ENCODE peak calls at places on chromosomes 2 and 18, in four cellular contexts. C, B, P and A are unnamed samples.

GRCh38 chr2:50346104-50346503 is 685.8 kb downstream of the NRXN1 start:
- DNase-seq in C (peak), B (no peak), P (no peak), A (no peak)

GRCh38 chr18:79611040-79611681 is 68.4 kb upstream of the CTDP1 start:
- DNase-seq in C (peak), B (no peak), P (no peak), A (peak)

GRCh38 chr2:96091141-96091710 is 25.1 kb downstream of the ADRA2B start:
- DNase-seq in C (no peak), B (no peak), P (no peak), A (no peak)

GRCh38 chr2:16218651-16219050 is 278.3 kb downstream of the MYCN start:
- DNase-seq in C (peak), B (no peak), P (peak), A (no peak)

GRCh38 chr18:13427354-13427753 is 208.8 kb downstream of the LDLRAD4 start:
- DNase-seq in C (no peak), B (no peak), P (no peak), A (peak)

GRCh38 chr2:215579809-215580208 is 143.9 kb upstream of the FN1 start:
- DNase-seq in C (peak), B (no peak), P (no peak), A (peak)

GRCh38 chr18:75249192-75249551 is 38.6 kb downstream of the TSHZ1 start:
- DNase-seq in C (no peak), B (no peak), P (no peak), A (no peak)

GRCh38 chr2:128605421-128605820 is 286.8 kb upstream of the HS6ST1 start:
- DNase-seq in C (no peak), B (peak), P (no peak), A (no peak)

GRCh38 chr2:120134263-120134662 is 88.9 kb downstream of the TMEM185B start:
- DNase-seq in C (no peak), B (no peak), P (peak), A (no peak)

GRCh38 chr2:216294305-216294704 is 78.0 kb downstream of the MARCHF4 start:
- DNase-seq in C (no peak), B (no peak), P (no peak), A (no peak)

GRCh38 chr18:56298935-56299334 is 339.5 kb downstream of the TXNL1 start:
- DNase-seq in C (peak), B (no peak), P (no peak), A (no peak)

GRCh38 chr2:236820763-236821344 is 251.2 kb downstream of the ACKR3 start:
- DNase-seq in C (no peak), B (no peak), P (no peak), A (no peak)

GRCh38 chr2:210496512-210496911 is 20.0 kb upstream of the LANCL1 start:
- DNase-seq in C (no peak), B (no peak), P (no peak), A (no peak)

GRCh38 chr18:74946646-74947045 is 262.3 kb downstream of the PTGR3 start:
- DNase-seq in C (no peak), B (no peak), P (no peak), A (no peak)

GRCh38 chr2:237790353-237790752 is 8.2 kb upstream of the RBM44 start:
- DNase-seq in C (no peak), B (no peak), P (no peak), A (no peak)

GRCh38 chr18:23148382-23148781 is 13.1 kb downstream of the CABLES1 start:
- DNase-seq in C (no peak), B (no peak), P (no peak), A (no peak)

GRCh38 chr18:56235773-56236115 is 402.6 kb downstream of the TXNL1 start:
- DNase-seq in C (no peak), B (no peak), P (no peak), A (no peak)

GRCh38 chr2:7899923-7900322 is 781.9 kb upstream of the ID2 start:
- DNase-seq in C (no peak), B (no peak), P (no peak), A (no peak)

GRCh38 chr2:8554296-8554806 is 127.5 kb upstream of the ID2 start:
- DNase-seq in C (no peak), B (no peak), P (no peak), A (no peak)

GRCh38 chr2:88950010-88950409 is 258.5 kb downstream of the RPIA start:
- DNase-seq in C (no peak), B (no peak), P (peak), A (no peak)

GRCh38 chr2:238119756-238120462 is 18.6 kb upstream of the KLHL30 start:
- DNase-seq in C (no peak), B (peak), P (no peak), A (peak)

GRCh38 chr2:64730551-64731305 is 77.0 kb upstream of the SERTAD2 start:
- DNase-seq in C (peak), B (no peak), P (peak), A (peak)

GRCh38 chr2:222989431-222989830 is 62.6 kb upstream of the KCNE4 start:
- DNase-seq in C (no peak), B (no peak), P (no peak), A (no peak)

GRCh38 chr2:3864943-3865664 is 161.7 kb downstream of the DCDC2C start:
- DNase-seq in C (no peak), B (no peak), P (no peak), A (no peak)

GRCh38 chr2:10057231-10058107 is 14.1 kb downstream of the KLF11 start:
- DNase-seq in C (peak), B (peak), P (no peak), A (peak)

GRCh38 chr2:48279347-48279746 is 250.6 kb upstream of the STON1 start:
- DNase-seq in C (no peak), B (no peak), P (no peak), A (no peak)

GRCh38 chr2:96924775-96925747 is 55.2 kb upstream of the SEMA4C start:
- DNase-seq in C (no peak), B (peak), P (no peak), A (no peak)

GRCh38 chr2:54608224-54608623 is 115.2 kb upstream of the EML6 start:
- DNase-seq in C (no peak), B (no peak), P (no peak), A (no peak)

GRCh38 chr2:28981016-28981441 is at the start of gene TOGARAM2:
- DNase-seq in C (peak), B (no peak), P (no peak), A (peak)

GRCh38 chr2:106953236-106953635 is 67.3 kb upstream of the ST6GAL2 start:
- DNase-seq in C (no peak), B (no peak), P (no peak), A (no peak)

GRCh38 chr2:199163901-199164300 is 293.8 kb downstream of the SATB2 start:
- DNase-seq in C (no peak), B (no peak), P (no peak), A (no peak)

GRCh38 chr2:218781691-218782528 is at the start of gene CYP27A1:
- DNase-seq in C (peak), B (peak), P (peak), A (peak)

GRCh38 chr2:101232770-101233169 is 19.9 kb upstream of the CNOT11 start:
- DNase-seq in C (no peak), B (no peak), P (no peak), A (no peak)

GRCh38 chr18:26386002-26386401 is 159.8 kb downstream of the TAF4B start:
- DNase-seq in C (peak), B (no peak), P (no peak), A (no peak)

GRCh38 chr2:209425082-209426071 is 1.5 kb downstream of the MAP2 start:
- DNase-seq in C (peak), B (no peak), P (peak), A (no peak)

GRCh38 chr2:71531522-71532047 is 78.2 kb downstream of the DYSF start:
- DNase-seq in C (peak), B (no peak), P (no peak), A (no peak)

GRCh38 chr2:233439191-233439590 is 84.9 kb downstream of the DGKD start:
- DNase-seq in C (no peak), B (no peak), P (no peak), A (no peak)

GRCh38 chr2:33412920-33413319 is 63.5 kb upstream of the RASGRP3 start:
- DNase-seq in C (peak), B (no peak), P (peak), A (no peak)

GRCh38 chr2:142870516-142870915 is 6.9 kb upstream of the KYNU start:
- DNase-seq in C (no peak), B (no peak), P (no peak), A (no peak)

GRCh38 chr2:100425573-100426383 is 8.3 kb upstream of the CHST10 start:
- DNase-seq in C (no peak), B (no peak), P (no peak), A (no peak)